ENCODE peak calls at places on chromosomes 4 and X, in six cellular contexts. V is H1, F is neuronal stem cell, I is IMR-90, L is H9, U is mesenchymal stem cell. N is an unnamed sample.

GRCh38 chr4:24471623-24472510 is 112.5 kb downstream of the DHX15 start:
- DNase-seq in V (no peak), F (peak), I (no peak), L (peak), U (peak), N (no peak)

GRCh38 chr4:69049860-69050259 is 46.4 kb upstream of the UGT2B7 start:
- DNase-seq in V (no peak), F (no peak), I (no peak), L (no peak), U (no peak), N (no peak)

GRCh38 chr4:139901516-139902327 is 236.1 kb downstream of the MGST2 start:
- DNase-seq in V (no peak), F (no peak), I (peak), L (no peak), U (peak), N (no peak)

GRCh38 chr4:138643827-138644226 is 371.8 kb upstream of the NOCT start:
- DNase-seq in V (no peak), F (no peak), I (peak), L (no peak), U (no peak), N (no peak)

GRCh38 chr4:106609917-106610316 is 241.3 kb upstream of the GIMD1 start:
- DNase-seq in V (no peak), F (no peak), I (no peak), L (no peak), U (no peak), N (no peak)

GRCh38 chr4:46649390-46649789 is 259.5 kb upstream of the GABRA2 start:
- DNase-seq in V (no peak), F (no peak), I (peak), L (no peak), U (no peak), N (no peak)

GRCh38 chrX:13485167-13485566 is 84.2 kb upstream of the EGFL6 start:
- DNase-seq in V (no peak), F (no peak), I (no peak), L (no peak), U (no peak), N (no peak)

GRCh38 chrX:2550288-2551020 is 49.7 kb upstream of the DHRSX start:
- DNase-seq in V (no peak), F (no peak), I (no peak), L (no peak), U (no peak), N (peak)

GRCh38 chr4:156767911-156768415 is 203.6 kb downstream of the PDGFC start:
- DNase-seq in V (no peak), F (no peak), I (no peak), L (no peak), U (no peak), N (no peak)

GRCh38 chr4:78039678-78040077 is 17.4 kb upstream of the FRAS1 start:
- DNase-seq in V (no peak), F (no peak), I (no peak), L (no peak), U (no peak), N (no peak)

GRCh38 chrX:1813809-1814208 is 198.9 kb downstream of the ASMT start:
- DNase-seq in V (no peak), F (no peak), I (no peak), L (no peak), U (no peak), N (no peak)

GRCh38 chrX:73448379-73448778 is 1.5 kb downstream of the CDX4 start:
- DNase-seq in V (no peak), F (no peak), I (no peak), L (peak), U (no peak), N (no peak)

GRCh38 chr4:26522478-26522877 is 32.2 kb upstream of the CCKAR start:
- DNase-seq in V (no peak), F (no peak), I (peak), L (no peak), U (no peak), N (peak)

GRCh38 chr4:55312491-55313101 is 33.4 kb upstream of the SRD5A3 start:
- DNase-seq in V (peak), F (no peak), I (peak), L (peak), U (peak), N (peak)

GRCh38 chrX:16039363-16039762 is 84.0 kb upstream of the GRPR start:
- DNase-seq in V (no peak), F (no peak), I (no peak), L (no peak), U (no peak), N (no peak)

GRCh38 chr4:80071643-80072606 is 1.1 kb downstream of the ANTXR2 start:
- DNase-seq in V (peak), F (peak), I (peak), L (peak), U (peak), N (no peak)

GRCh38 chrX:129585691-129586090 is 45.6 kb downstream of the OCRL start:
- DNase-seq in V (no peak), F (no peak), I (peak), L (no peak), U (peak), N (peak)

GRCh38 chrX:10119399-10119990 is 37.3 kb upstream of the CLCN4 start:
- DNase-seq in V (peak), F (peak), I (peak), L (peak), U (peak), N (peak)

GRCh38 chr4:102318526-102318925 is 26.8 kb downstream of the SLC39A8 start:
- DNase-seq in V (no peak), F (no peak), I (no peak), L (no peak), U (no peak), N (peak)

GRCh38 chrX:119541188-119541587 is 24.0 kb downstream of the STEEP1 start:
- DNase-seq in V (no peak), F (no peak), I (peak), L (peak), U (peak), N (peak)

GRCh38 chr4:10205223-10205622 is 88.6 kb upstream of the WDR1 start:
- DNase-seq in V (no peak), F (no peak), I (no peak), L (no peak), U (no peak), N (peak)

GRCh38 chr4:175034007-175034406 is 115.8 kb downstream of the ADAM29 start:
- DNase-seq in V (no peak), F (no peak), I (no peak), L (no peak), U (no peak), N (no peak)

GRCh38 chr4:38322709-38323108 is 341.3 kb upstream of the KLF3 start:
- DNase-seq in V (no peak), F (no peak), I (peak), L (no peak), U (peak), N (no peak)

GRCh38 chr4:72571337-72571736 is 2.3 kb upstream of the ADAMTS3 start:
- DNase-seq in V (no peak), F (no peak), I (no peak), L (no peak), U (no peak), N (no peak)

GRCh38 chr4:119041951-119042560 is 93.6 kb upstream of the MYOZ2 start:
- DNase-seq in V (peak), F (peak), I (peak), L (peak), U (peak), N (peak)

GRCh38 chrX:155637714-155638113 is 25.0 kb upstream of the TMLHE start:
- DNase-seq in V (no peak), F (no peak), I (no peak), L (no peak), U (no peak), N (no peak)

GRCh38 chrX:21528076-21528475 is 130.1 kb downstream of the KLHL34 start:
- DNase-seq in V (no peak), F (no peak), I (peak), L (no peak), U (peak), N (no peak)

GRCh38 chrX:95754411-95754810 is 930.2 kb upstream of the DIAPH2 start:
- DNase-seq in V (no peak), F (no peak), I (no peak), L (no peak), U (no peak), N (no peak)

GRCh38 chrX:132612990-132613564 is 124.2 kb upstream of the MBNL3 start:
- DNase-seq in V (no peak), F (no peak), I (peak), L (peak), U (peak), N (peak)

GRCh38 chrX:154918060-154918483 is 31.9 kb downstream of the F8A1 start:
- DNase-seq in V (peak), F (peak), I (peak), L (peak), U (peak), N (peak)

GRCh38 chr4:62275470-62275869 is 1075.3 kb downstream of the ADGRL3 start:
- DNase-seq in V (no peak), F (no peak), I (no peak), L (no peak), U (no peak), N (no peak)

GRCh38 chr4:57231781-57232180 is 121.6 kb upstream of the IGFBP7 start:
- DNase-seq in V (no peak), F (no peak), I (no peak), L (no peak), U (peak), N (no peak)

GRCh38 chr4:57234252-57234775 is 124.1 kb upstream of the IGFBP7 start:
- DNase-seq in V (no peak), F (no peak), I (no peak), L (no peak), U (no peak), N (no peak)

DNA sequence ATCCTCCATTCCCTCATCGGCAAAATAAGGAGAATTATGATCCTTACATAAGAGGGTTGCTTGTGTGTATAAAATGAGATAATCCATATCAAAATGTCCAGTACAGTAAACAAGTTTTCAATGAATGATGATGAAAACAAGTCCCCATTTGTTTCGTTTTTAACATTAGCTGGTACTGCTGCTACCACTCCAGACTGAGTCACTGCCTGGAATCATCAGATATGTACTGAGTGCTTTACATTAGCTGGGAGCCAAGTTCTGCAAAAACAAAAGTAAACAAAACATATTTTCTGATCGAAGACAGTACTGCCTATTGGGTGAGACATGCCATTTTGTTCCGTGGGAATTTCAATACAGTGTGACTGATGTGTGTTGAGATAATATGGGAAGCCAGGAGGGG is 123.2 kb upstream of the IGFBP7 start:
- DNase-seq in V (no peak), F (no peak), I (peak), L (no peak), U (peak), N (no peak)
- H3K9ac ChIP-seq in V (no peak), F (no peak), I (no peak), L (no peak), U (no peak), N (no peak)

GRCh38 chr4:128247906-128248305 is 39.7 kb downstream of the PGRMC2 start:
- DNase-seq in V (no peak), F (no peak), I (no peak), L (no peak), U (no peak), N (no peak)
- H4K91ac ChIP-seq in V (no peak), F (no peak), I (no peak), L (no peak), U (no peak), N (no peak)

GRCh38 chrX:151958101-151958500 is 16.4 kb downstream of the GABRE start:
- DNase-seq in V (no peak), F (no peak), I (no peak), L (no peak), U (no peak), N (no peak)
- H3K9ac ChIP-seq in V (no peak), F (no peak), I (no peak), L (no peak), U (no peak), N (no peak)

DNA sequence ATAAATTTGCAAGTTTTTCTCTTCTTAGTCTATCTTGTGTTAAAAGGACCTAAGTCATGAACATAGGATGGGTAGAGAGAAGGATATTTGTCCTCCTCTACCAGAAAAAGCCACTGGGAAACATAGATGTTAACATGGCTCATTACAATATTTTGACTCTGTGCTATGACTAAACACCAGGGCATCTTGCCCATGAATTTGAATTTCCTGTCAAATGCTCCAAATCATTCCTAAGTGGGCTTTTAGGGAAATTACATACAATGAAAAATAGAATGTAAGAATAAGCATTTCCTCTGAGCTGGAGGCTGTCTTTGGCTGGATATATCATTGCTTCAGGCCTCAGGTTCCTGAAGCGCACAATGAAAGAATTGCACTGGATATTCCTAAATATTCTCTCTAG is 39.1 kb downstream of the ANOS1 start:
- DNase-seq in V (no peak), F (no peak), I (no peak), L (no peak), U (no peak), N (no peak)
- H4K91ac ChIP-seq in V (no peak), F (no peak), I (no peak), L (no peak), U (no peak), N (no peak)

GRCh38 chr4:123600921-123601904 is 204.6 kb downstream of the SPRY1 start:
- DNase-seq in V (no peak), F (no peak), I (no peak), L (no peak), U (no peak), N (no peak)

GRCh38 chr4:123602007-123602406 is 205.4 kb downstream of the SPRY1 start:
- DNase-seq in V (no peak), F (no peak), I (no peak), L (no peak), U (no peak), N (no peak)

GRCh38 chr4:123599061-123599919 is 202.7 kb downstream of the SPRY1 start:
- DNase-seq in V (no peak), F (no peak), I (peak), L (no peak), U (peak), N (no peak)

GRCh38 chr4:123600426-123600825 is 203.8 kb downstream of the SPRY1 start:
- DNase-seq in V (no peak), F (no peak), I (no peak), L (no peak), U (no peak), N (no peak)

DNA sequence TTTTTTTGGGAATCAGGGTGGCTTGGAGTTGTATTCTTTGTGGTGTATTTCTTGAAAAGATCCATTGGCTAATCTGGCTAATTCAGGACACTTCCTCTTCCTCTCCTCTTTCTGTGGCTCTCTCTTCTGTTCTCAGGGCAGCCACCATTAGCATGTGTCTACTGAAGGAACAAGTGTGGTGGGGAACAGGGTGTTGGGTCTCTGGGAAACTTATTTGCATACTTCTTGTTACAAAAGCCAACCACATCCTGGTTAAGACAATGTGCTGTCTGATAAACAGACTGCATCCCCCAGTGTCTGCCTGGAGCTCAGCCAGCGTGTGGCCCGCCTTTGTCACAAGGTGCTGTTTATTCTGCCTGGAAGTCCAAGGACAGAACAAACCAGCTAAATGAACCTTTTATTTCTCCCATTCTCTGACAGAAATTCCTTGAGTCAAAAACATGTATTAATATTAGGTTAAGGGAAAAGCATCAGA is 203.4 kb downstream of the SPRY1 start:
- DNase-seq in V (peak), F (peak), I (peak), L (peak), U (peak), N (no peak)
- H3K9ac ChIP-seq in V (no peak), F (no peak), I (no peak), L (no peak), U (peak), N (no peak)

DNA sequence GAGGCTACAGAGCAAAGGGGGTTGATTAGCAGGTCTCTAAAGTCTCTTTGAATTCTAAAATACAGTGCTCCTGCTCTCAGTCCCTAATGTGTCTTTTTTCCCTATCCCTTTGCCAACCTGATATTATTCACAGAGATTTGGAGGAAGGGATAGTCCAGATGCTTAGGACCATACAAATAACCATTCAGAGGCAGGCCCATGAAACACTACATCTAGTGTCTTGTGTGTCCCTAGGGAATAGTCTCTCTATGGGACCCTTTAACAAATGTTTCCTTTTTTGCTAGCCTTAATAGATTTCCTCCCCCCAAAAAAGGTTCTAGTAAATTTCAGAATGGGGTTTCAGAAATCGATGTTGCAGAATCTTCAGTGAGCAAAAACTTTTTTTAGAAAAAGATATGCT is 1.7 kb downstream of the NR0B1 start:
- DNase-seq in V (no peak), F (no peak), I (no peak), L (no peak), U (no peak), N (no peak)
- H4K91ac ChIP-seq in V (no peak), F (no peak), I (no peak), L (no peak), U (no peak), N (no peak)

GRCh38 chr4:6184169-6184568 is 16.2 kb downstream of the JAKMIP1 start:
- DNase-seq in V (no peak), F (no peak), I (no peak), L (no peak), U (no peak), N (no peak)
- H3K9ac ChIP-seq in V (no peak), F (no peak), I (no peak), L (no peak), U (no peak), N (no peak)

N was measured in trophoblast cell.